ENCODE peak calls at places on chromosome 6, in five cellular contexts. W is lung, A is foreskin fibroblast, H is body of pancreas, U is lower leg skin. X is an unnamed sample.

GRCh38 chr6:151209071-151209831 is 30.5 kb upstream of the AKAP12 start:
- DNase-seq in W (no peak), A (peak), H (no peak), U (no peak), X (peak)

GRCh38 chr6:42963855-42964605 is 3.5 kb downstream of the GNMT start:
- DNase-seq in W (no peak), A (peak), H (peak), U (no peak), X (no peak)

GRCh38 chr6:154508573-154509375 is 1.7 kb downstream of the CNKSR3 start:
- DNase-seq in W (no peak), A (no peak), H (peak), U (no peak), X (no peak)

GRCh38 chr6:146315321-146316254 is 228.0 kb upstream of the RAB32 start:
- DNase-seq in W (no peak), A (peak), H (no peak), U (no peak), X (no peak)

GRCh38 chr6:33314943-33315752 is 1.3 kb upstream of the TAPBP start:
- DNase-seq in W (no peak), A (no peak), H (peak), U (no peak), X (no peak)

GRCh38 chr6:31498748-31499147 is 803 bp downstream of the MICB start:
- DNase-seq in W (no peak), A (no peak), H (peak), U (no peak), X (no peak)

GRCh38 chr6:37741757-37742400 is 44.2 kb upstream of the MDGA1 start:
- DNase-seq in W (no peak), A (no peak), H (peak), U (no peak), X (no peak)

GRCh38 chr6:90978046-90978445 is 391.2 kb upstream of the MAP3K7 start:
- DNase-seq in W (no peak), A (no peak), H (no peak), U (no peak), X (no peak)

GRCh38 chr6:165506657-165507056 is 156.4 kb downstream of the PDE10A start:
- DNase-seq in W (no peak), A (no peak), H (no peak), U (no peak), X (no peak)

GRCh38 chr6:115982453-115982852 is 78.2 kb downstream of the FRK start:
- DNase-seq in W (no peak), A (no peak), H (no peak), U (no peak), X (peak)

GRCh38 chr6:122838060-122838780 is 49.2 kb downstream of the SMPDL3A start:
- DNase-seq in W (no peak), A (peak), H (no peak), U (no peak), X (no peak)

GRCh38 chr6:112576421-112576820 is 229.3 kb downstream of the RFPL4B start:
- DNase-seq in W (no peak), A (no peak), H (no peak), U (no peak), X (no peak)

GRCh38 chr6:157921685-157922367 is 59.8 kb upstream of the SYNJ2 start:
- DNase-seq in W (no peak), A (peak), H (no peak), U (peak), X (no peak)

GRCh38 chr6:27280064-27280539 is 32.0 kb downstream of the POM121L2 start:
- DNase-seq in W (no peak), A (peak), H (peak), U (no peak), X (no peak)

GRCh38 chr6:25056130-25056529 is 120.4 kb upstream of the RIPOR2 start:
- DNase-seq in W (no peak), A (no peak), H (no peak), U (no peak), X (no peak)

GRCh38 chr6:89828988-89829590 is 591 bp upstream of the CASP8AP2 start:
- DNase-seq in W (no peak), A (no peak), H (peak), U (no peak), X (no peak)

GRCh38 chr6:56510984-56511531 is 131.6 kb downstream of the DST start:
- DNase-seq in W (no peak), A (no peak), H (peak), U (no peak), X (no peak)

GRCh38 chr6:74451953-74452352 is 753.9 kb downstream of the COL12A1 start:
- DNase-seq in W (no peak), A (no peak), H (no peak), U (no peak), X (no peak)

DNA sequence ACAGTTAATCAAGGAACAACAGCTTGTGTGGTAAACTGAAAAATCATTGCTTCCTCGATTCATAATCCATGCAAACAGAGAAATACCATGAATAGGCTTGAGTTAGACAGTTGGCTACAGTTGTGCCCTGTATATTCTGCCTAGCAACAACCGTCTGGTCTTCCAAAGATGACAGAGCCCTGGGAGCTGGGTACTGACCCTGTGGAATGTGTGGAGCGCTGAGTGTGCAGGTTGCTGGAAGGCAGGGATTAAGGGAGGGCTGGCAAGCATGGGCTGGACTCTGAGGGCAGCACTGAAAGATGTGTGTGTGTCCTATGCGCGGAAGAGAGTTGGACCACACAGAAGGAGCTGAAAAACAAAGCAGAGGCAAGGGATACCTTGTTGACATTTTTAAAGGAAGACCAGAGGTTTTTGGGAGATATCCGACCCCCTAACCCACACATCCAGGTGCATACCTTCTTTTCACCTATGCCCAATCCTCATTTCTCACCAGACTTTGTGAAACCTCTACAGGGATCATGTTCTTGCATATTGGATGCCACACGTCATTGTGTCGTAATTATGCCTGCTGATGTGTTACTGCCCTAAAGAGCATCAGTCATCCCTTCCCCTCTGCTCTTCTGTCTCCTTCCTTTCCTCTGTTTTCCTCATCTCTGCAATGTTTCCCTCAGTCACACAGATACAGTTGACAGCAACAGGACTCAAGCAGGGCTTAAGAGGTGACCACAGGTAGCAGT is 58.2 kb upstream of the VGLL2 start:
- DNase-seq in W (no peak), A (no peak), H (no peak), U (no peak), X (no peak)
- H3K4me3 ChIP-seq in W (no peak), A (no peak), H (no peak), U (no peak), X (no peak)

DNA sequence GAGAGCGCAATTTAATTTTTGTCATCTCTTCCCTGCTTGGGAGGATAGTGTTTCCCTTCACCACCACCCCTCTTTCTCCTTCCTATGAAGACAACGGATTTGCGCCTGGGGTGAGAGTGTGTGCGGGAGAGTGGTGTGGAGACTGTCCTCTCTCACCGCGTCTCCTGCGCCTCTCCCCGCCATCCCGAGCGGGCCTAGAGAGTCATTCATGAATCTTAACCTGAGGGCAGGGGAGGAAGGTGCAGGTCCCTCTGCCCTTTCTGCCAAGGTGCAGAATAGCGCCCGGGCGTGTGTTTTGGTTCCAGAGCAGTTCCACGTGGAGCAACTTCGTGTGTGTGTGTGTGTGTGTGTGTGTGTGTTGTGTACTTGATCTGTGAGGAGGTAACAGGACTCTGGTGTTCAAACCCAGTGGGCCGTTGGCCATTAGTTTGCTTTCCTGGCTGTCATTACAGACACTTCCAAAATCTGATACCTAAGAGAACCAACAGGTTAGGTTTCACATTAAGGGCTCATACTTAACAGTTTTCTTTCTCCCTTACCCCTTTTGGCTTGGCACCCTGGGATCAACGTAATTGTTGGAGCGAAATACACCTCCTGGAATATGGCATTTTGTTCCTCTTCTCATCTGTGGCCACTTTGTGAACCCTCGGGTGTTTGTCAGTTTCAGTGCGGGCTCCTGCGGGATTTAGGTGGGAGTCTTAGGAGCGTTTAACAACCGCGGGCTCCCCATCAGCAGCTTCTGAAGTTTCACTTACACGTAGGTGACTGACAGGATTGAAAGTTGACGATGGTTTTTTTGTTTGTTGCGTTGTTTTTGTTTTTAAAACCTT is 1.8 kb downstream of the EYA4 start:
- DNase-seq in W (no peak), A (no peak), H (peak), U (no peak), X (no peak)
- H3K4me3 ChIP-seq in W (no peak), A (peak), H (no peak), U (no peak), X (peak)

GRCh38 chr6:133895573-133896343 is 6.8 kb downstream of the TCF21 start:
- DNase-seq in W (no peak), A (peak), H (no peak), U (no peak), X (no peak)

GRCh38 chr6:133894369-133894768 is 5.5 kb downstream of the TCF21 start:
- DNase-seq in W (no peak), A (no peak), H (no peak), U (no peak), X (no peak)

GRCh38 chr6:133893324-133893692 is 4.4 kb downstream of the TCF21 start:
- DNase-seq in W (no peak), A (no peak), H (no peak), U (no peak), X (no peak)

GRCh38 chr6:133894795-133895401 is 6.0 kb downstream of the TCF21 start:
- DNase-seq in W (no peak), A (peak), H (no peak), U (no peak), X (no peak)

GRCh38 chr6:133896344-133896721 is 7.4 kb downstream of the TCF21 start:
- DNase-seq in W (no peak), A (no peak), H (no peak), U (no peak), X (no peak)
- H3K4me3 ChIP-seq in W (no peak), A (no peak), H (no peak), U (no peak), X (no peak)

GRCh38 chr6:149717255-149717587 is 680 bp downstream of the LATS1 start:
- DNase-seq in W (no peak), A (no peak), H (no peak), U (no peak), X (no peak)

GRCh38 chr6:149714442-149714841 is 3.5 kb downstream of the LATS1 start:
- DNase-seq in W (no peak), A (no peak), H (no peak), U (no peak), X (no peak)

GRCh38 chr6:149717588-149718458 is at the start of gene LATS1:
- DNase-seq in W (peak), A (peak), H (peak), U (peak), X (peak)

GRCh38 chr6:149716181-149716580 is 1.7 kb downstream of the LATS1 start:
- DNase-seq in W (no peak), A (no peak), H (no peak), U (no peak), X (no peak)

GRCh38 chr6:149716584-149716983 is 1.3 kb downstream of the LATS1 start:
- DNase-seq in W (no peak), A (no peak), H (no peak), U (no peak), X (no peak)
- H3K4me3 ChIP-seq in W (no peak), A (peak), H (no peak), U (no peak), X (peak)

X was measured in kidney epithelial cell.